ENCODE peak calls at places on chromosomes 16 and 17, in six cellular contexts. Q is colonic mucosa, O is GM23338, V is Panc1, T is HCT116, Y is heart left ventricle. M is an unnamed sample.

GRCh38 chr16:1812732-1813163 is 13.9 kb downstream of the HAGH start:
- DNase-seq in Q (peak; percentile 76), V (no peak), O (peak; percentile 78), T (peak; percentile 47), Y (peak; percentile 61), M (peak; percentile 84)

GRCh38 chr17:65811043-65811442 is 249.6 kb upstream of the AXIN2 start:
- DNase-seq in Y (no peak), Q (no peak), O (no peak), V (no peak), T (no peak), M (no peak)

GRCh38 chr16:12833939-12834338 is 30.3 kb upstream of the CPPED1 start:
- DNase-seq in V (no peak), Q (no peak), T (peak; percentile 31), Y (no peak), O (peak; percentile 46), M (no peak)

GRCh38 chr17:10036511-10037061 is 131.5 kb upstream of the RCVRN start:
- DNase-seq in Q (peak; percentile 42), T (no peak), Y (peak; percentile 81), O (no peak), V (no peak), M (no peak)

GRCh38 chr17:34252138-34252889 is 2.8 kb upstream of the CCL2 start:
- DNase-seq in O (peak; percentile 22), V (no peak), T (no peak), Q (peak; percentile 73), Y (peak; percentile 94), M (peak; percentile 89)

GRCh38 chr17:48486557-48486956 is 44.3 kb downstream of the HOXB1 start:
- DNase-seq in Y (no peak), V (no peak), Q (no peak), O (no peak), T (peak; percentile 82), M (no peak)

GRCh38 chr17:73096201-73096600 is 3.7 kb upstream of the SLC39A11 start:
- DNase-seq in Q (no peak), V (no peak), Y (no peak), O (no peak), T (no peak), M (no peak)

GRCh38 chr16:86562356-86562755 is 4.3 kb upstream of the FOXC2 start:
- DNase-seq in O (no peak), T (no peak), Q (no peak), V (no peak), Y (no peak), M (no peak)

GRCh38 chr16:77364770-77365169 is 70.1 kb downstream of the ADAMTS18 start:
- DNase-seq in V (no peak), T (no peak), Y (no peak), Q (no peak), O (no peak), M (no peak)

GRCh38 chr17:39627170-39627716 is 491 bp downstream of the PPP1R1B start:
- DNase-seq in T (no peak), O (no peak), Y (no peak), Q (no peak), V (no peak), M (no peak)
- H3K4me3 ChIP-seq in T (no peak overlapping the region), O (peak overlapping the region; percentile 91), Y (peak overlapping the region; percentile 27), Q (peak overlapping the region; percentile 51), V (peak overlapping the region; percentile 38), M (peak overlapping the region; percentile 44)

GRCh38 chr16:57003439-57004386 is 14.4 kb downstream of the NLRC5 start:
- DNase-seq in Y (no peak), T (no peak), V (no peak), O (peak; percentile 25), Q (no peak), M (no peak)
- H3K4me3 ChIP-seq in Y (no peak overlapping the region), T (no peak overlapping the region), V (no peak overlapping the region), O (no peak overlapping the region), Q (no peak overlapping the region), M (no peak overlapping the region)

DNA sequence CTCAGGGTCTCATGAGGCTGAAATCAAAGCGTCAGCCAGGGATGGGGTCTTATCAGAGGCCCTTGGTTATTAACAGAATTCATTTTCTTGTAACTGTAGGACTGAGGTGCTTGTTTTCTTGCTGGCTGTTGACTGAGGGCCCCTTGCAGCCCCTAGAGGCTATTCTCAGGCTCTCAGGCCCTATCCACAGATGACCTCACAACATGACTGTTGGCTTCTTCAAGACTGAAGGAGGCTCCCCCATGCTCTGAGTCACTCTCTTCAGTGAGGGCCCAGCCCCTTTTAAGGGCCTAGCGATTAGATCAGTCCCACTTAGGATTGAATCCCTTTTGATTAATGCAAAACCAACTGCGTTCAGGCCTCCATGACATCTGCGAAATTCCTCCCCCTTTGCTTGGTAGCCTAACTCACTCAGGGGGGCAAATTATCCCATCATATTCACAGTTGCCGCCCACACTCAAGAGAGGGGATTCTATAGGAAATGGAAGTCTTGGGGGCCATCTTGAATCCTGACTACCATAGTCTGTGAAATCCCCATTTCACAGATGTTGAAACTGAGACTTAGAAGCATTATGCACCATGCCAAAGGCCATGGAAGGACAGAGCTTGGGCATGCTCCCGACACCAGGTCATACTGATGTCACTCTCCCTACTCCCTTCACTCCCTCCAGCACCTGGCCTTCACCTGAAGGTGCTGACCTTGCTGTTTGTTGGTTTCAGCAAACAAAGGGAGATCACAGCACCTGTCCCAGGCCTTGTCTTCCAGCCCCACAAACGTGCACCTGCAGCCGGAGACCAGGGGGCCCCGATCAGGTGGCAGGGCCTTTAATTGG is 592.3 kb downstream of the MAF start:
- DNase-seq in V (no peak), Y (no peak), O (no peak), Q (no peak), T (no peak), M (no peak)
- H3K4me3 ChIP-seq in V (no peak overlapping the region), Y (no peak overlapping the region), O (no peak overlapping the region), Q (no peak overlapping the region), T (no peak overlapping the region), M (no peak overlapping the region)

DNA sequence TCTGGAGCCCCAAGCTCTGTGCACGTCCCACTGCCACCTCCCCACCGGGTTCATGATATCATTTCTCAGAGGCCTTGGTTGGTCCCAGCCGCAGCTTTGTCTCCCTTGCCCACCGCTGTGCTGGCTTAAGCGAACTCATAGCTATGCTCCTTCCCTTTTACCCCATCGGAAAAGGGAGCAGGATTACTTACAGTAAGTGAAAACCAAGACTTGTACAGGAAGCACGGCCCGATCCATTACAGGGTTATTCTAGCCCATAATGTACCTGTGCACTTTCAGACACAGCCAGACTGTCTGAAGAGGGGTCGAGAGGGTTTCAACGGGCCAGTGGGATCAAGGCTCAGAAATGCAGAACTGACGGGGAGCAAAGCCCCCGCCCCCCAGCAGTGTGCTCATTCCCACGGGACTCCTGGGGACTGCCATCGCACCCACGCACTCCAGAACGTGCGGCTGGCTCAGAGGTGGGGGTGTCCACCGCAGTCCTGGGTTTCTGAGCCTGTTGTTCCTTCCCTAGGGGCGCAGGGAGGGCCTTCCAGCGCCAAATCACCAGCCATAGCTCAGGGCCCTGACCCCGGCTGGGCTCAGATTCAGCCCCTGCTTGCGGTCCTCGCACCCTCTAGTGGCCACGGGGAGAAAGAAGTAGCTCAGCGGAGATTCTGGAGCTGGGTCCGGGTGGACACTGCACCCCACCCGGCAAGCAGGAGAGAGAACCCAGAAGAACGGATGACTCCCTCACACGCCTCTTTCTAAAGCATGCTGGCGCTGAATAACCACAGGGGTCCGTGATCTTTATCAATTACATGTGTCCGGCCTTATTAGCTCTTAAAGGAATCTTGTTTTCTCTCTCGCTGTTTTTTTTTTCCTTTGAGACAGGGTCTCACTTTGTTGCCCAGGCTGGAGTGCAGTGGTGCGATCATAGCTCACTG is 44.9 kb upstream of the USP7 start:
- DNase-seq in T (no peak), Y (peak; percentile 71), Q (peak; percentile 89), O (peak; percentile 95), V (peak; percentile 43), M (peak; percentile 51)
- H3K4me3 ChIP-seq in T (no peak overlapping the region), Y (peak overlapping the region; percentile 18), Q (peak overlapping the region; percentile 29), O (peak overlapping the region; percentile 29), V (peak overlapping the region; percentile 42), M (no peak overlapping the region)

DNA sequence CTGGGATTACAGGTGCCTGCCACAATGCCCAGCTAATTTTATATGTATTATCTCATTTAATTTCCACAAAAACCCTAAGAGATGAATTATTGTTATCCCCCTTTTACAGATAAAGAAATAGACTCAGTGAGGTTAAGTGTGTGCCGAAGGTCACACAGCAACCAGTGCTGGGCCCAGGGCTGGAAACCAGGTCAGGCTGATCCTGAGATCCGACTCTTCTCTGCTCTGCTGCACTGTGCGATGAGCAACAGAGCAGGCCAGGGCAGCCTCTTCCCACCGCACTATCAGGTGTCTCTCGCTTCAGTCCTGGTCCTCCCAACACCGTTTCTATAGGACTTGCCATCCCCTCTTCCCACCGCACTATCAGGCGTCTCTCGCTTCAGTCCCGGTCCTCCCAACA is 24.8 kb downstream of the GINS3 start:
- DNase-seq in T (no peak), V (no peak), O (no peak), Y (no peak), Q (no peak), M (no peak)
- H3K4me3 ChIP-seq in T (no peak overlapping the region), V (no peak overlapping the region), O (no peak overlapping the region), Y (no peak overlapping the region), Q (no peak overlapping the region), M (no peak overlapping the region)

DNA sequence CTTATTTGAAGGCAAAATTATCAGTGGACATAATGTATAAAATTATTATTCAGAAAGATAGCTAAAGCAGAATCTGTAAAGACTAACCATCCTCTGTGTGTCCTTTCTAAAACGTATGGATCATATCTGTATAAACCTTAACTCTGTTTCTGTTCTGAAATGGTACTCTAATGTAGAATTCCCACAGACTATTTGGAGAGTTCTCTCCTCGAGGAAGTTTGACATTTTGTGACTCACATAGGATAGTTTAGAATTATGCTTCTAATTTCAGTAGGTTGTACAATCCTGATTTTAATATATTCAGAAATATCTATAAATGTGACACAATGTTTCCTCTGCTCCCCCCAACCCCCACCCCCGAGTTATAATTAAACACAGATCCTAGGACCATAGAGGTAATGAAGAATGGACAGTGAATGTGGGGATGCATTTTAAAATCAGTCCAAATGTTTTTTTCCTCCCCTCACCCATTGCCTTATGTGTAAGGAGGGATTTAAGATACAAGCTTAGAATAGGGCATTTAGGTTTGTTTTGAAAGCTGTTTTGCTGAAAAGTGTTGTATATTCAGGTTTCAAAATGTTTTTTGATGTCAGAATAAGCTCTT is 66.8 kb downstream of the BCAS3 start:
- DNase-seq in Y (no peak), T (no peak), V (no peak), O (no peak), Q (no peak), M (no peak)
- H3K4me3 ChIP-seq in Y (no peak overlapping the region), T (no peak overlapping the region), V (no peak overlapping the region), O (no peak overlapping the region), Q (no peak overlapping the region), M (no peak overlapping the region)

M was measured in prostate gland.